ENCODE peak calls at places on chromosomes 4 and X, in five cellular contexts. One of them, this sample, is unnamed.

GRCh38 chr4:173025131-173025530 is 143.5 kb upstream of the GALNT7 start:
- DNase-seq in Peyer's patch: no peak
- DNase-seq in T-helper 17 cell: no peak
- DNase-seq in cardiac muscle cell: peak
- DNase-seq in HFF-Myc: peak
- DNase-seq in this sample: peak

GRCh38 chrX:40279762-40280161 is 182.0 kb upstream of the BCOR start:
- DNase-seq in Peyer's patch: no peak
- DNase-seq in T-helper 17 cell: no peak
- DNase-seq in cardiac muscle cell: no peak
- DNase-seq in HFF-Myc: no peak
- DNase-seq in this sample: no peak

GRCh38 chrX:18973527-18974192 is 10.3 kb downstream of the PHKA2 start:
- DNase-seq in Peyer's patch: no peak
- DNase-seq in T-helper 17 cell: no peak
- DNase-seq in cardiac muscle cell: no peak
- DNase-seq in HFF-Myc: no peak
- DNase-seq in this sample: peak

GRCh38 chr4:108446554-108446953 is 173.8 kb upstream of the RPL34 start:
- DNase-seq in Peyer's patch: no peak
- DNase-seq in T-helper 17 cell: no peak
- DNase-seq in cardiac muscle cell: no peak
- DNase-seq in HFF-Myc: no peak
- DNase-seq in this sample: no peak

GRCh38 chr4:126777649-126778048 is 855.1 kb upstream of the INTU start:
- DNase-seq in Peyer's patch: no peak
- DNase-seq in T-helper 17 cell: no peak
- DNase-seq in cardiac muscle cell: no peak
- DNase-seq in HFF-Myc: peak
- DNase-seq in this sample: no peak

GRCh38 chr4:5471691-5472090 is 236.7 kb downstream of the EVC2 start:
- DNase-seq in Peyer's patch: no peak
- DNase-seq in T-helper 17 cell: no peak
- DNase-seq in cardiac muscle cell: no peak
- DNase-seq in HFF-Myc: no peak
- DNase-seq in this sample: no peak

GRCh38 chr4:101292901-101293300 is 54.4 kb downstream of the PPP3CA start:
- DNase-seq in Peyer's patch: no peak
- DNase-seq in T-helper 17 cell: no peak
- DNase-seq in cardiac muscle cell: no peak
- DNase-seq in HFF-Myc: no peak
- DNase-seq in this sample: no peak

GRCh38 chr4:78557841-78558240 is 6.3 kb downstream of the ANXA3 start:
- DNase-seq in Peyer's patch: no peak
- DNase-seq in T-helper 17 cell: no peak
- DNase-seq in cardiac muscle cell: no peak
- DNase-seq in HFF-Myc: no peak
- DNase-seq in this sample: no peak

GRCh38 chr4:106569151-106570029 is 200.8 kb upstream of the GIMD1 start:
- DNase-seq in Peyer's patch: no peak
- DNase-seq in T-helper 17 cell: no peak
- DNase-seq in cardiac muscle cell: no peak
- DNase-seq in HFF-Myc: no peak
- DNase-seq in this sample: no peak

GRCh38 chr4:123102897-123103489 is 180.6 kb upstream of the NUDT6 start:
- DNase-seq in Peyer's patch: no peak
- DNase-seq in T-helper 17 cell: no peak
- DNase-seq in cardiac muscle cell: peak
- DNase-seq in HFF-Myc: no peak
- DNase-seq in this sample: peak

GRCh38 chr4:38062088-38062893 is 102.1 kb downstream of the PTTG2 start:
- DNase-seq in Peyer's patch: peak
- DNase-seq in T-helper 17 cell: peak
- DNase-seq in cardiac muscle cell: peak
- DNase-seq in HFF-Myc: peak
- DNase-seq in this sample: peak

GRCh38 chr4:47642985-47643745 is 158.1 kb downstream of the ATP10D start:
- DNase-seq in Peyer's patch: no peak
- DNase-seq in T-helper 17 cell: no peak
- DNase-seq in cardiac muscle cell: no peak
- DNase-seq in HFF-Myc: no peak
- DNase-seq in this sample: no peak

GRCh38 chr4:6953751-6954380 is 44.2 kb downstream of the TBC1D14 start:
- DNase-seq in Peyer's patch: no peak
- DNase-seq in T-helper 17 cell: no peak
- DNase-seq in cardiac muscle cell: peak
- DNase-seq in HFF-Myc: peak
- DNase-seq in this sample: no peak

GRCh38 chr4:109434007-109434792 is 585 bp downstream of the SEC24B start:
- DNase-seq in Peyer's patch: peak
- DNase-seq in T-helper 17 cell: peak
- DNase-seq in cardiac muscle cell: peak
- DNase-seq in HFF-Myc: no peak
- DNase-seq in this sample: no peak

GRCh38 chrX:35890699-35891098 is 28.8 kb upstream of the CFAP47 start:
- DNase-seq in Peyer's patch: no peak
- DNase-seq in T-helper 17 cell: no peak
- DNase-seq in cardiac muscle cell: peak
- DNase-seq in HFF-Myc: no peak
- DNase-seq in this sample: peak

GRCh38 chrX:41923925-41924693 is 755 bp upstream of the CASK start:
- DNase-seq in Peyer's patch: peak
- DNase-seq in T-helper 17 cell: peak
- DNase-seq in cardiac muscle cell: peak
- DNase-seq in HFF-Myc: no peak
- DNase-seq in this sample: peak

GRCh38 chrX:130105226-130105625 is 5.1 kb downstream of the ELF4 start:
- DNase-seq in Peyer's patch: no peak
- DNase-seq in T-helper 17 cell: no peak
- DNase-seq in cardiac muscle cell: no peak
- DNase-seq in HFF-Myc: no peak
- DNase-seq in this sample: no peak

GRCh38 chr4:48005781-48006180 is 10.7 kb downstream of the CNGA1 start:
- DNase-seq in Peyer's patch: no peak
- DNase-seq in T-helper 17 cell: no peak
- DNase-seq in cardiac muscle cell: no peak
- DNase-seq in HFF-Myc: no peak
- DNase-seq in this sample: no peak

GRCh38 chr4:80365928-80366327 is 30.4 kb downstream of the CFAP299 start:
- DNase-seq in Peyer's patch: peak
- DNase-seq in T-helper 17 cell: peak
- DNase-seq in cardiac muscle cell: peak
- DNase-seq in HFF-Myc: peak
- DNase-seq in this sample: peak

GRCh38 chr4:86043755-86044592 is 315.9 kb downstream of the MAPK10 start:
- DNase-seq in Peyer's patch: no peak
- DNase-seq in T-helper 17 cell: no peak
- DNase-seq in cardiac muscle cell: peak
- DNase-seq in HFF-Myc: no peak
- DNase-seq in this sample: peak

GRCh38 chr4:160110891-160111290 is 1008.0 kb downstream of the RAPGEF2 start:
- DNase-seq in Peyer's patch: no peak
- DNase-seq in T-helper 17 cell: no peak
- DNase-seq in cardiac muscle cell: no peak
- DNase-seq in HFF-Myc: no peak
- DNase-seq in this sample: no peak

GRCh38 chr4:88009871-88010270 is 2.4 kb downstream of the PKD2 start:
- DNase-seq in Peyer's patch: no peak
- DNase-seq in T-helper 17 cell: no peak
- DNase-seq in cardiac muscle cell: no peak
- DNase-seq in HFF-Myc: no peak
- DNase-seq in this sample: no peak

GRCh38 chr4:40621592-40622512 is 7.8 kb downstream of the RBM47 start:
- DNase-seq in Peyer's patch: peak
- DNase-seq in T-helper 17 cell: no peak
- DNase-seq in cardiac muscle cell: no peak
- DNase-seq in HFF-Myc: peak
- DNase-seq in this sample: no peak

GRCh38 chr4:13980317-13980716 is 352.8 kb upstream of the BOD1L1 start:
- DNase-seq in Peyer's patch: no peak
- DNase-seq in T-helper 17 cell: no peak
- DNase-seq in cardiac muscle cell: no peak
- DNase-seq in HFF-Myc: peak
- DNase-seq in this sample: no peak

GRCh38 chr4:127015616-127016015 is 617.1 kb upstream of the INTU start:
- DNase-seq in Peyer's patch: no peak
- DNase-seq in T-helper 17 cell: no peak
- DNase-seq in cardiac muscle cell: no peak
- DNase-seq in HFF-Myc: no peak
- DNase-seq in this sample: no peak

GRCh38 chr4:5387457-5387856 is 320.9 kb downstream of the EVC2 start:
- DNase-seq in Peyer's patch: no peak
- DNase-seq in T-helper 17 cell: no peak
- DNase-seq in cardiac muscle cell: no peak
- DNase-seq in HFF-Myc: no peak
- DNase-seq in this sample: no peak

GRCh38 chr4:71268156-71268555 is 70.7 kb upstream of the SLC4A4 start:
- DNase-seq in Peyer's patch: no peak
- DNase-seq in T-helper 17 cell: no peak
- DNase-seq in cardiac muscle cell: peak
- DNase-seq in HFF-Myc: no peak
- DNase-seq in this sample: no peak

This sample was measured in NCI-H748 treated with DMSO at 0.1 percent for 48 hours.